ENCODE peak calls at places on chromosomes 11 and 22, in four cellular contexts. N is skeletal muscle cell, B is NCI-H146, P is endothelial cell. Z is an unnamed sample.

GRCh38 chr11:16986434-16987204 is 27.6 kb downstream of the PLEKHA7 start:
- DNase-seq in N (no peak), B (no peak), P (no peak), Z (no peak)

GRCh38 chr11:126415128-126415527 is 59.6 kb downstream of the ST3GAL4 start:
- DNase-seq in N (peak; percentile 38), B (no peak), P (no peak), Z (no peak)

GRCh38 chr11:116600930-116601329 is 171.9 kb downstream of the BUD13 start:
- DNase-seq in N (no peak), B (no peak), P (no peak), Z (no peak)

GRCh38 chr11:17275376-17276235 is 933 bp upstream of the NUCB2 start:
- DNase-seq in N (no peak), B (no peak), P (no peak), Z (peak; percentile 46)

GRCh38 chr11:22431074-22431473 is 92.9 kb downstream of the SLC17A6 start:
- DNase-seq in N (no peak), B (no peak), P (no peak), Z (no peak)

GRCh38 chr11:36775157-36775556 is 177.1 kb upstream of the RAG2 start:
- DNase-seq in N (no peak), B (no peak), P (no peak), Z (no peak)

GRCh38 chr11:68053981-68054812 is 15.4 kb downstream of the TCIRG1 start:
- DNase-seq in N (no peak), B (no peak), P (no peak), Z (no peak)

GRCh38 chr22:23163665-23164064 is 16.6 kb upstream of the BCR start:
- DNase-seq in N (no peak), B (no peak), P (no peak), Z (no peak)

GRCh38 chr11:41498726-41499125 is 39.3 kb upstream of the LRRC4C start:
- DNase-seq in N (no peak), B (no peak), P (no peak), Z (no peak)

GRCh38 chr22:46774456-46775363 is 12.3 kb downstream of the TBC1D22A start:
- DNase-seq in N (no peak), B (no peak), P (no peak), Z (no peak)

GRCh38 chr11:13446444-13446843 is 16.6 kb downstream of the BTBD10 start:
- DNase-seq in N (no peak), B (no peak), P (no peak), Z (no peak)

GRCh38 chr11:75499423-75500305 is 26.1 kb downstream of the GDPD5 start:
- DNase-seq in N (peak; percentile 81), B (no peak), P (no peak), Z (no peak)

GRCh38 chr22:26162961-26163360 is 6.3 kb upstream of the SEZ6L start:
- DNase-seq in N (no peak), B (no peak), P (no peak), Z (no peak)

GRCh38 chr11:113593698-113594308 is 112.3 kb downstream of the TMPRSS5 start:
- DNase-seq in N (no peak), B (no peak), P (no peak), Z (no peak)

GRCh38 chr11:118535261-118535660 is 4.3 kb downstream of the TMEM25 start:
- DNase-seq in N (no peak), B (no peak), P (no peak), Z (no peak)

GRCh38 chr11:121141051-121141450 is 40.0 kb downstream of the TECTA start:
- DNase-seq in N (no peak), B (no peak), P (no peak), Z (no peak)

GRCh38 chr11:36010010-36010740 is 66.3 kb downstream of the LDLRAD3 start:
- DNase-seq in N (peak; percentile 52), B (no peak), P (no peak), Z (no peak)

GRCh38 chr22:35622132-35622913 is 5.2 kb upstream of the MB start:
- DNase-seq in N (no peak), B (peak; percentile 52), P (no peak), Z (no peak)

GRCh38 chr11:122165972-122166371 is 50.0 kb upstream of the BLID start:
- DNase-seq in N (no peak), B (no peak), P (no peak), Z (no peak)

GRCh38 chr22:38754247-38755154 is 1.3 kb downstream of the SUN2 start:
- DNase-seq in N (no peak), B (peak; percentile 54), P (no peak), Z (peak; percentile 35)

GRCh38 chr11:10946072-10946471 is 88.2 kb upstream of the ZBED5 start:
- DNase-seq in N (no peak), B (no peak), P (no peak), Z (no peak)

GRCh38 chr11:86246293-86246675 is 1.7 kb downstream of the EED start:
- DNase-seq in N (no peak), B (no peak), P (no peak), Z (no peak)

GRCh38 chr11:66986178-66986545 is 11.1 kb downstream of the C11orf86 start:
- DNase-seq in N (no peak), B (no peak), P (no peak), Z (no peak)

GRCh38 chr11:113764522-113764921 is 9.0 kb downstream of the ZW10 start:
- DNase-seq in N (no peak), B (no peak), P (no peak), Z (peak; percentile 60)

GRCh38 chr11:44728491-44728910 is 1.7 kb downstream of the TSPAN18 start:
- DNase-seq in N (no peak), B (no peak), P (no peak), Z (no peak)

GRCh38 chr11:127238321-127238720 is 237.8 kb upstream of the KIRREL3 start:
- DNase-seq in N (no peak), B (no peak), P (no peak), Z (no peak)

GRCh38 chr11:119730789-119731386 is 1.9 kb upstream of the NECTIN1 start:
- DNase-seq in N (no peak), B (no peak), P (no peak), Z (no peak)

GRCh38 chr11:118522571-118523072 is 4.7 kb upstream of the TTC36 start:
- DNase-seq in N (no peak), B (no peak), P (peak; percentile 32), Z (peak; percentile 25)

GRCh38 chr22:50700387-50701075 is 27.9 kb downstream of the SHANK3 start:
- DNase-seq in N (no peak), B (no peak), P (no peak), Z (no peak)

GRCh38 chr11:33350287-33350686 is 93.1 kb downstream of the HIPK3 start:
- DNase-seq in N (no peak), B (no peak), P (no peak), Z (no peak)

GRCh38 chr11:126929186-126930085 is 71.1 kb downstream of the KIRREL3 start:
- DNase-seq in N (peak; percentile 62), B (no peak), P (no peak), Z (no peak)

GRCh38 chr11:9276571-9276970 is 11.4 kb upstream of the DENND5A start:
- DNase-seq in N (no peak), B (peak; percentile 10), P (no peak), Z (no peak)

GRCh38 chr11:2954263-2954662 is 25.0 kb upstream of the PHLDA2 start:
- DNase-seq in N (no peak), B (no peak), P (no peak), Z (no peak)

GRCh38 chr22:30270841-30271240 is 4.2 kb upstream of the OSM start:
- DNase-seq in N (no peak), B (no peak), P (no peak), Z (peak; percentile 84)